ENCODE peak calls at places on chromosomes 16 and 17, in five cellular contexts. J, K, Z, I and X are unnamed samples.

GRCh38 chr17:7842380-7842949 is 8.4 kb downstream of the KDM6B start:
- DNase-seq in I (peak; percentile 78), J (peak; percentile 88), Z (peak; percentile 96), K (peak; percentile 95), X (peak; percentile 58)

GRCh38 chr17:50149425-50150353 is 788 bp downstream of the PPP1R9B start:
- DNase-seq in J (peak; percentile 78), I (peak; percentile 52), Z (peak; percentile 44), K (peak; percentile 37), X (no peak)

GRCh38 chr16:89905511-89906140 is 13.0 kb upstream of the MC1R start:
- DNase-seq in Z (no peak), J (no peak), K (no peak), I (no peak), X (no peak)

GRCh38 chr16:80656731-80657150 is 115.9 kb downstream of the DYNLRB2 start:
- DNase-seq in J (no peak), Z (no peak), K (no peak), I (no peak), X (no peak)

GRCh38 chr16:7303677-7304200 is 28.9 kb upstream of the RBFOX1 start:
- DNase-seq in K (no peak), I (no peak), Z (no peak), J (no peak), X (no peak)

GRCh38 chr17:8225813-8226535 is 15.6 kb upstream of the AURKB start:
- DNase-seq in J (peak; percentile 91), Z (peak; percentile 39), I (peak; percentile 53), K (peak; percentile 71), X (no peak)

GRCh38 chr17:47611372-47612350 is 38.1 kb upstream of the KPNB1 start:
- DNase-seq in K (peak; percentile 33), Z (no peak), J (no peak), I (no peak), X (no peak)

GRCh38 chr17:34252890-34253525 is 2.1 kb upstream of the CCL2 start:
- DNase-seq in I (no peak), J (no peak), Z (no peak), K (peak; percentile 96), X (no peak)

GRCh38 chr16:48632137-48632774 is 22.3 kb upstream of the N4BP1 start:
- DNase-seq in K (no peak), I (no peak), Z (no peak), J (no peak), X (no peak)

GRCh38 chr17:50459756-50460155 is 8.9 kb downstream of the CHAD start:
- DNase-seq in Z (no peak), I (no peak), J (no peak), K (no peak), X (no peak)

GRCh38 chr16:72009779-72010178 is 1.2 kb downstream of the DHODH start:
- DNase-seq in J (no peak), K (no peak), Z (no peak), I (no peak), X (no peak)

GRCh38 chr17:82950525-82951102 is 110.8 kb upstream of the ZNF750 start:
- DNase-seq in I (no peak), J (no peak), K (no peak), Z (no peak), X (no peak)

GRCh38 chr16:50742521-50743150 is 750 bp downstream of the CYLD start:
- DNase-seq in K (peak; percentile 34), I (no peak), Z (peak; percentile 41), J (peak; percentile 70), X (peak; percentile 34)

GRCh38 chr17:20307325-20307910 is 159.9 kb downstream of the LGALS9B start:
- DNase-seq in Z (no peak), I (no peak), J (no peak), K (no peak), X (no peak)

GRCh38 chr16:79089735-79090284 is 510.7 kb downstream of the MAF start:
- DNase-seq in J (peak; percentile 55), Z (peak; percentile 25), K (no peak), I (peak; percentile 37), X (no peak)

GRCh38 chr16:49468611-49469322 is 95.2 kb downstream of the C16orf78 start:
- DNase-seq in I (no peak), J (peak; percentile 25), Z (no peak), K (no peak), X (no peak)

GRCh38 chr17:75902406-75902805 is 2.3 kb downstream of the MRPL38 start:
- DNase-seq in J (no peak), I (no peak), K (no peak), Z (no peak), X (no peak)

GRCh38 chr16:23967018-23967417 is 131.2 kb downstream of the PRKCB start:
- DNase-seq in K (no peak), Z (no peak), I (no peak), J (no peak), X (no peak)

GRCh38 chr17:4708436-4708835 is 2.0 kb upstream of the ARRB2 start:
- DNase-seq in J (no peak), K (no peak), Z (peak; percentile 49), I (no peak), X (no peak)

GRCh38 chr16:68665501-68665900 is 20.4 kb downstream of the CDH3 start:
- DNase-seq in I (no peak), K (peak; percentile 42), Z (no peak), J (no peak), X (no peak)

GRCh38 chr16:8675183-8676159 is 1.1 kb downstream of the ABAT start:
- DNase-seq in K (no peak), Z (peak; percentile 47), J (no peak), I (no peak), X (no peak)

GRCh38 chr16:67430504-67431076 is 331 bp upstream of the HSD11B2 start:
- DNase-seq in K (no peak), I (peak; percentile 60), Z (no peak), J (no peak), X (no peak)

GRCh38 chr17:38352245-38353083 is 820 bp downstream of the SOCS7 start:
- DNase-seq in J (peak; percentile 61), I (peak; percentile 28), K (peak; percentile 15), Z (no peak), X (no peak)

GRCh38 chr16:85462405-85463227 is 150.5 kb upstream of the GSE1 start:
- DNase-seq in K (no peak), Z (no peak), J (no peak), I (peak; percentile 58), X (no peak)

GRCh38 chr16:71526111-71526998 is at the start of gene CHST4:
- DNase-seq in I (peak; percentile 24), Z (no peak), K (peak; percentile 63), J (peak; percentile 74), X (no peak)

GRCh38 chr17:50691550-50692447 is 15.9 kb downstream of the ANKRD40 start:
- DNase-seq in K (peak; percentile 39), J (no peak), Z (no peak), I (no peak), X (no peak)

GRCh38 chr17:1009411-1010085 is 12.6 kb downstream of the TIMM22 start:
- DNase-seq in K (no peak), J (no peak), Z (no peak), I (no peak), X (no peak)

GRCh38 chr17:67585077-67585602 is 132.6 kb upstream of the NOL11 start:
- DNase-seq in J (peak; percentile 28), I (no peak), K (no peak), Z (no peak), X (no peak)

GRCh38 chr17:80171681-80172080 is 1.9 kb downstream of the CARD14 start:
- DNase-seq in Z (no peak), I (no peak), K (no peak), J (no peak), X (no peak)

GRCh38 chr17:8326591-8327583 is 12.8 kb upstream of the ODF4 start:
- DNase-seq in J (peak; percentile 62), K (peak; percentile 21), I (peak; percentile 37), Z (no peak), X (no peak)

GRCh38 chr16:3295783-3296182 is 9.4 kb downstream of the TIGD7 start:
- DNase-seq in J (no peak), K (no peak), Z (no peak), I (no peak), X (no peak)
- H3K9me3 ChIP-seq in J (no peaks in the 10 kb centered on the region), K (peaks cover 41% of the 10 kb centered on the region), Z (peaks cover 37% of the 10 kb centered on the region), I (no peaks in the 10 kb centered on the region), X (peaks cover 37% of the 10 kb centered on the region)

DNA sequence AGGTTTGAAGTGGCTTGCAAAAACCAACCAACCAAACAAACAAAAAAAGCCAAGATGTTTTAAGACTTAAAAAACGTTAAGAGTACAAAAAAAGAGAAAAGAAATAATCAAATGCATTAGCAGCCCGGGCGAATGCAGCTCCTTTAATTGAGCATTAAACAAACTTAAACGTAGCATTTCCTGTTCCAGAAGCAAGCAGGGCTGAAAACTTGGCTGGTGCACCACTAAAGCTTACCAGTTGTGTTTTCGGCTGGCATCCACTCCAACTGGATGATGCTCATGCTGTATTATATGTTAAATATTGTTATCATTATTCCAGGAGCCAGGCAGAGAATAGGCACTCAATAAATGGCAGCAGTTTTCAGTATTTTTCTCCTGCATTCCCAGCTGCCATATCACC is 45.1 kb downstream of the IRX6 start:
- DNase-seq in I (no peak), Z (no peak), J (no peak), K (no peak), X (no peak)
- H3K9me3 ChIP-seq in I (no peaks in the 10 kb centered on the region), Z (no peaks in the 10 kb centered on the region), J (no peaks in the 10 kb centered on the region), K (no peaks in the 10 kb centered on the region), X (no peaks in the 10 kb centered on the region)

GRCh38 chr16:46774743-46775177 is 26.6 kb upstream of the MYLK3 start:
- DNase-seq in J (no peak), Z (no peak), I (no peak), K (no peak), X (no peak)

GRCh38 chr16:46782320-46782719 is 34.2 kb upstream of the MYLK3 start:
- DNase-seq in Z (no peak), J (no peak), I (no peak), K (no peak), X (no peak)

GRCh38 chr16:46772463-46772862 is 24.3 kb upstream of the MYLK3 start:
- DNase-seq in J (no peak), I (no peak), K (no peak), Z (no peak), X (no peak)

GRCh38 chr16:46775214-46775613 is 27.1 kb upstream of the MYLK3 start:
- DNase-seq in I (no peak), J (no peak), Z (no peak), K (no peak), X (no peak)

DNA sequence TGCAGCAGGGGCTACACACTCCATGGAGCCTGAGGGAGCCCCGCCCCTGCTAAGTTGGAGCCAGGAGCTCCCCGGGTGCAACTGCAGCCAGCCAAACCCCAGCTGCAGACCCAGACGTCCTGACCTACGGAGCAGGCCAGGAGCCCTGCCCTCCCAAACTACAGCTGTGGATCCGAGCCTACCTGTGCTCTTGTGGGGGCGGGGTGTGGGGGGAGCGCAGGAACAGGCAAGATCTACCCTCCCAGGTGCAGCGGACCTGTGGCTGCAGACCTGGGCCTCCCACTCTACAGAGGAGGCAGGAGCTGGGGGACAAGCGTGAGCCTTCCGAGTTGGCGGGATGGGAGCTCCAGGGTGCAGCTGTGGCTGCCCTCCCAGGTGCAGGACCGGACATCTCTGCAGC is 29.7 kb upstream of the MYLK3 start:
- DNase-seq in K (no peak), Z (no peak), I (no peak), J (no peak), X (no peak)
- H3K9me3 ChIP-seq in K (peaks cover 4% of the 10 kb centered on the region), Z (no peaks in the 10 kb centered on the region), I (no peaks in the 10 kb centered on the region), J (no peaks in the 10 kb centered on the region), X (no peaks in the 10 kb centered on the region)

DNA sequence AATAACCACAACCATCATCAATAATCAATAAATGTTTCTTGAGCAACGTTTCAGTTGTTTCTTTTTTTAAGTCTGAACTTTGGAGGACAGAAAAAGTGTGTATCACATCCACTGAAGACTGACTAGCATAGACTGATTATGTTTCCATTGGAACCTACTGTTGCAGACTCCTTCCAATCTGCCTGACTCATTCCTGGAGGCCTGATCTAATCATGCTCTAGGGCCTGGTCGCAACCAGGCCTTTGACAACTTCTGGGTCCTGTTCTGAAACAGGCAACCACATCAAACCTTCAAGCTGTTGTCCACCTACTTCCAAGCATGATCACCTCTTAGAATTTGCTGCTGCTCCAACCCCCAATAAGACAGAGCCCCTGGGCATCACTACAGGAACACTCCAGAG is 109.2 kb upstream of the NUDT7 start:
- DNase-seq in K (no peak), J (no peak), Z (no peak), I (no peak), X (no peak)
- H3K9me3 ChIP-seq in K (no peaks in the 10 kb centered on the region), J (no peaks in the 10 kb centered on the region), Z (no peaks in the 10 kb centered on the region), I (no peaks in the 10 kb centered on the region), X (no peaks in the 10 kb centered on the region)